ENCODE peak calls at places on chromosomes 12 and 14, in eight cellular contexts. P, E, F, G, U, J, V and W are unnamed samples.

GRCh38 chr12:32198555-32198954 is 91.9 kb downstream of the BICD1 start:
- DNase-seq in P (no peak), E (no peak), F (no peak), G (no peak), U (no peak), J (no peak), V (no peak), W (no peak)

GRCh38 chr12:123233505-123234299 is 466 bp downstream of the MTRFR start:
- DNase-seq in P (no peak), E (no peak), F (no peak), G (no peak), U (no peak), J (no peak), V (no peak), W (peak)

GRCh38 chr12:129184066-129184695 is 330.9 kb downstream of the GLT1D1 start:
- DNase-seq in P (no peak), E (no peak), F (no peak), G (no peak), U (no peak), J (no peak), V (no peak), W (no peak)

GRCh38 chr12:9787340-9787737 is 26.6 kb upstream of the CD69 start:
- DNase-seq in P (no peak), E (no peak), F (no peak), G (no peak), U (no peak), J (no peak), V (no peak), W (no peak)

GRCh38 chr14:103456167-103456835 is 66.3 kb downstream of the CKB start:
- DNase-seq in P (no peak), E (no peak), F (no peak), G (no peak), U (no peak), J (no peak), V (no peak), W (no peak)

GRCh38 chr14:103740991-103741689 is 25.5 kb downstream of the ZFYVE21 start:
- DNase-seq in P (no peak), E (no peak), F (peak), G (no peak), U (no peak), J (no peak), V (no peak), W (no peak)

GRCh38 chr14:85214471-85214870 is 315.5 kb upstream of the FLRT2 start:
- DNase-seq in P (no peak), E (no peak), F (no peak), G (no peak), U (no peak), J (no peak), V (no peak), W (no peak)

GRCh38 chr12:3036901-3037600 is 40.1 kb upstream of the TSPAN9 start:
- DNase-seq in P (no peak), E (no peak), F (no peak), G (no peak), U (no peak), J (no peak), V (no peak), W (no peak)

GRCh38 chr14:92074555-92074954 is 31.8 kb downstream of the ATXN3 start:
- DNase-seq in P (no peak), E (no peak), F (no peak), G (no peak), U (no peak), J (no peak), V (no peak), W (no peak)

GRCh38 chr12:92467886-92468285 is 234.9 kb upstream of the PLEKHG7 start:
- DNase-seq in P (no peak), E (no peak), F (no peak), G (no peak), U (no peak), J (no peak), V (no peak), W (peak)

GRCh38 chr14:76955575-76956252 is 72.8 kb downstream of the IRF2BPL start:
- DNase-seq in P (peak), E (peak), F (no peak), G (no peak), U (peak), J (peak), V (no peak), W (peak)

GRCh38 chr12:54371328-54372112 is 7.2 kb upstream of the GPR84 start:
- DNase-seq in P (no peak), E (no peak), F (no peak), G (peak), U (no peak), J (no peak), V (no peak), W (no peak)

GRCh38 chr14:72621387-72622065 is 272.4 kb downstream of the DPF3 start:
- DNase-seq in P (no peak), E (no peak), F (no peak), G (no peak), U (no peak), J (no peak), V (no peak), W (no peak)

GRCh38 chr14:90900712-90901111 is 84.5 kb upstream of the TTC7B start:
- DNase-seq in P (no peak), E (no peak), F (no peak), G (no peak), U (no peak), J (no peak), V (no peak), W (no peak)